ENCODE peak calls at places on chromosomes 3 and 15, in nine cellular contexts. I is EL; M is frontal cortex; X is mesendoderm; S is activated CD4-positive, alpha-beta T cell treated with anti-CD3 and anti-CD28 coated beads, Interleukin-2, amount 10 ng/mL, durations not matched to agents 7 days and 5 days; T is caudate nucleus; R is CD4-positive, alpha-beta T cell; W is HTR-8/SVneo; L is spleen. E is an unnamed sample.

GRCh38 chr15:38652998-38653397 is 88.4 kb upstream of the RASGRP1 start:
- DNase-seq in I (no peak), M (no peak), X (no peak), S (peak), T (no peak), R (peak), W (no peak), L (no peak), E (no peak)

GRCh38 chr3:186930639-186931486 is 537 bp downstream of the ST6GAL1 start:
- DNase-seq in I (peak), M (peak), X (peak), S (peak), T (no peak), R (peak), W (peak), L (peak), E (no peak)

GRCh38 chr3:40143283-40144090 is 166.0 kb upstream of the EIF1B start:
- DNase-seq in I (peak), M (no peak), X (no peak), S (no peak), T (no peak), R (no peak), W (no peak), L (no peak), E (no peak)

GRCh38 chr3:33855884-33856546 is 57.6 kb downstream of the PDCD6IP start:
- DNase-seq in I (peak), M (no peak), X (no peak), S (no peak), T (no peak), R (no peak), W (no peak), L (no peak), E (no peak)

GRCh38 chr3:151838574-151839312 is 24.8 kb downstream of the AADAC start:
- DNase-seq in I (peak), M (peak), X (peak), S (peak), T (no peak), R (no peak), W (peak), L (no peak), E (no peak)

GRCh38 chr3:169340055-169340454 is 323.5 kb downstream of the MECOM start:
- DNase-seq in I (no peak), M (no peak), X (no peak), S (no peak), T (no peak), R (no peak), W (no peak), L (no peak), E (no peak)

GRCh38 chr15:66390670-66391069 is 4.0 kb downstream of the MAP2K1 start:
- DNase-seq in I (no peak), M (no peak), X (no peak), S (peak), T (no peak), R (no peak), W (no peak), L (no peak), E (no peak)

GRCh38 chr3:87298111-87298718 is 21.8 kb upstream of the POU1F1 start:
- DNase-seq in I (peak), M (peak), X (peak), S (peak), T (no peak), R (no peak), W (peak), L (no peak), E (no peak)

GRCh38 chr3:128322030-128323022 is 144.4 kb downstream of the DNAJB8 start:
- DNase-seq in I (peak), M (no peak), X (peak), S (peak), T (no peak), R (peak), W (no peak), L (peak), E (peak)

GRCh38 chr15:88032787-88033186 is 223.8 kb downstream of the NTRK3 start:
- DNase-seq in I (peak), M (no peak), X (no peak), S (no peak), T (no peak), R (no peak), W (no peak), L (no peak), E (no peak)

GRCh38 chr15:33022629-33023028 is 171.9 kb downstream of the FMN1 start:
- DNase-seq in I (peak), M (no peak), X (peak), S (no peak), T (no peak), R (no peak), W (peak), L (no peak), E (peak)

GRCh38 chr3:184085389-184085852 is 11.4 kb upstream of the HTR3E start:
- DNase-seq in I (peak), M (no peak), X (peak), S (no peak), T (no peak), R (no peak), W (peak), L (no peak), E (no peak)

GRCh38 chr3:17006143-17006839 is 121.5 kb downstream of the PLCL2 start:
- DNase-seq in I (no peak), M (no peak), X (no peak), S (no peak), T (no peak), R (no peak), W (no peak), L (no peak), E (no peak)

GRCh38 chr3:170387952-170388351 is 30.4 kb downstream of the SKIL start:
- DNase-seq in I (peak), M (no peak), X (no peak), S (no peak), T (no peak), R (no peak), W (no peak), L (no peak), E (no peak)

GRCh38 chr3:27575509-27575908 is 91.3 kb upstream of the SLC4A7 start:
- DNase-seq in I (no peak), M (no peak), X (no peak), S (no peak), T (no peak), R (no peak), W (no peak), L (no peak), E (no peak)

GRCh38 chr3:35486295-35486694 is 153.0 kb upstream of the ARPP21 start:
- DNase-seq in I (no peak), M (no peak), X (peak), S (no peak), T (no peak), R (no peak), W (no peak), L (no peak), E (no peak)

E was measured in substantia nigra.